ENCODE peak calls at places on chromosome 6, in six cellular contexts. One of them, this sample, is unnamed.
A peak's percentile ranks its signal among the peaks of the same experiment; 100 is the strongest.

GRCh38 chr6:31575335-31575901 is at the start of gene TNF:
- DNase-seq in A549: no peak
- DNase-seq in HepG2: no peak
- DNase-seq in GM12878: peak; percentile 91
- DNase-seq in K562: no peak
- DNase-seq in SK-N-SH: no peak
- DNase-seq in this sample: no peak

GRCh38 chr6:25138024-25138696 is 141.0 kb upstream of the CARMIL1 start:
- DNase-seq in A549: peak; percentile 57
- DNase-seq in HepG2: no peak
- DNase-seq in GM12878: peak; percentile 81
- DNase-seq in K562: no peak
- DNase-seq in SK-N-SH: peak; percentile 37
- DNase-seq in this sample: peak; percentile 62

GRCh38 chr6:121830759-121831158 is 395.3 kb downstream of the GJA1 start:
- DNase-seq in A549: no peak
- DNase-seq in HepG2: no peak
- DNase-seq in GM12878: no peak
- DNase-seq in K562: no peak
- DNase-seq in SK-N-SH: no peak
- DNase-seq in this sample: no peak

GRCh38 chr6:160221423-160221822 is 37.2 kb downstream of the SLC22A2 start:
- DNase-seq in A549: peak; percentile 46
- DNase-seq in HepG2: peak; percentile 13
- DNase-seq in GM12878: peak; percentile 12
- DNase-seq in K562: no peak
- DNase-seq in SK-N-SH: no peak
- DNase-seq in this sample: no peak

GRCh38 chr6:69693749-69694148 is 103.1 kb downstream of the LMBRD1 start:
- DNase-seq in A549: no peak
- DNase-seq in HepG2: no peak
- DNase-seq in GM12878: no peak
- DNase-seq in K562: no peak
- DNase-seq in SK-N-SH: no peak
- DNase-seq in this sample: peak; percentile 41

GRCh38 chr6:154537486-154537885 is 27.0 kb upstream of the CNKSR3 start:
- DNase-seq in A549: no peak
- DNase-seq in HepG2: no peak
- DNase-seq in GM12878: no peak
- DNase-seq in K562: no peak
- DNase-seq in SK-N-SH: no peak
- DNase-seq in this sample: no peak

GRCh38 chr6:75947935-75948334 is 124.5 kb downstream of the IMPG1 start:
- DNase-seq in A549: no peak
- DNase-seq in HepG2: no peak
- DNase-seq in GM12878: no peak
- DNase-seq in K562: no peak
- DNase-seq in SK-N-SH: no peak
- DNase-seq in this sample: no peak

GRCh38 chr6:137680678-137681346 is 186.2 kb upstream of the TNFAIP3 start:
- DNase-seq in A549: peak; percentile 84
- DNase-seq in HepG2: no peak
- DNase-seq in GM12878: no peak
- DNase-seq in K562: no peak
- DNase-seq in SK-N-SH: no peak
- DNase-seq in this sample: peak; percentile 33

GRCh38 chr6:96032646-96033045 is 16.9 kb downstream of the FUT9 start:
- DNase-seq in A549: no peak
- DNase-seq in HepG2: no peak
- DNase-seq in GM12878: no peak
- DNase-seq in K562: no peak
- DNase-seq in SK-N-SH: no peak
- DNase-seq in this sample: no peak

GRCh38 chr6:73929421-73929820 is 233.4 kb downstream of the CD109 start:
- DNase-seq in A549: peak; percentile 16
- DNase-seq in HepG2: no peak
- DNase-seq in GM12878: no peak
- DNase-seq in K562: no peak
- DNase-seq in SK-N-SH: no peak
- DNase-seq in this sample: peak; percentile 13

GRCh38 chr6:45009547-45009946 is 318.6 kb upstream of the RUNX2 start:
- DNase-seq in A549: no peak
- DNase-seq in HepG2: no peak
- DNase-seq in GM12878: no peak
- DNase-seq in K562: no peak
- DNase-seq in SK-N-SH: no peak
- DNase-seq in this sample: no peak

GRCh38 chr6:118419448-118420394 is 128.4 kb upstream of the PLN start:
- DNase-seq in A549: no peak
- DNase-seq in HepG2: no peak
- DNase-seq in GM12878: no peak
- DNase-seq in K562: peak; percentile 1
- DNase-seq in SK-N-SH: no peak
- DNase-seq in this sample: peak; percentile 29

GRCh38 chr6:134938896-134939295 is 11.0 kb downstream of the ALDH8A1 start:
- DNase-seq in A549: no peak
- DNase-seq in HepG2: no peak
- DNase-seq in GM12878: peak; percentile 13
- DNase-seq in K562: no peak
- DNase-seq in SK-N-SH: no peak
- DNase-seq in this sample: peak; percentile 72

GRCh38 chr6:112029045-112029822 is 24.7 kb upstream of the CCN6 start:
- DNase-seq in A549: peak; percentile 68
- DNase-seq in HepG2: peak; percentile 68
- DNase-seq in GM12878: no peak
- DNase-seq in K562: peak; percentile 63
- DNase-seq in SK-N-SH: peak; percentile 39
- DNase-seq in this sample: peak; percentile 74

GRCh38 chr6:26163733-26164505 is 76.7 kb downstream of the HFE start:
- DNase-seq in A549: no peak
- DNase-seq in HepG2: no peak
- DNase-seq in GM12878: no peak
- DNase-seq in K562: no peak
- DNase-seq in SK-N-SH: no peak
- DNase-seq in this sample: no peak

GRCh38 chr6:34237316-34237721 is 646 bp downstream of the HMGA1 start:
- DNase-seq in A549: no peak
- DNase-seq in HepG2: no peak
- DNase-seq in GM12878: no peak
- DNase-seq in K562: peak; percentile 85
- DNase-seq in SK-N-SH: peak; percentile 87
- DNase-seq in this sample: no peak

GRCh38 chr6:118893095-118893881 is 664 bp upstream of the ASF1A start:
- DNase-seq in A549: peak; percentile 16
- DNase-seq in HepG2: peak; percentile 49
- DNase-seq in GM12878: no peak
- DNase-seq in K562: peak; percentile 33
- DNase-seq in SK-N-SH: no peak
- DNase-seq in this sample: peak; percentile 67

GRCh38 chr6:36444470-36444869 is 1.7 kb downstream of the KCTD20 start:
- DNase-seq in A549: no peak
- DNase-seq in HepG2: no peak
- DNase-seq in GM12878: no peak
- DNase-seq in K562: no peak
- DNase-seq in SK-N-SH: no peak
- DNase-seq in this sample: peak; percentile 86

GRCh38 chr6:111764238-111765182 is 108.7 kb downstream of the FYN start:
- DNase-seq in A549: no peak
- DNase-seq in HepG2: no peak
- DNase-seq in GM12878: peak; percentile 94
- DNase-seq in K562: no peak
- DNase-seq in SK-N-SH: no peak
- DNase-seq in this sample: no peak

GRCh38 chr6:170177383-170178265 is 113.3 kb downstream of the DLL1 start:
- DNase-seq in A549: no peak
- DNase-seq in HepG2: no peak
- DNase-seq in GM12878: no peak
- DNase-seq in K562: no peak
- DNase-seq in SK-N-SH: peak; percentile 42
- DNase-seq in this sample: no peak

GRCh38 chr6:117605169-117605826 is 3.0 kb upstream of the GOPC start:
- DNase-seq in A549: peak; percentile 83
- DNase-seq in HepG2: peak; percentile 80
- DNase-seq in GM12878: peak; percentile 66
- DNase-seq in K562: peak; percentile 61
- DNase-seq in SK-N-SH: peak; percentile 67
- DNase-seq in this sample: peak; percentile 83

GRCh38 chr6:170417881-170418280 is 111.3 kb downstream of the FAM120B start:
- DNase-seq in A549: no peak
- DNase-seq in HepG2: no peak
- DNase-seq in GM12878: no peak
- DNase-seq in K562: no peak
- DNase-seq in SK-N-SH: no peak
- DNase-seq in this sample: no peak

GRCh38 chr6:83893024-83893423 is 33.5 kb downstream of the CYB5R4 start:
- DNase-seq in A549: no peak
- DNase-seq in HepG2: no peak
- DNase-seq in GM12878: no peak
- DNase-seq in K562: no peak
- DNase-seq in SK-N-SH: no peak
- DNase-seq in this sample: no peak

GRCh38 chr6:127031511-127031910 is 87.0 kb upstream of the RSPO3 start:
- DNase-seq in A549: no peak
- DNase-seq in HepG2: no peak
- DNase-seq in GM12878: no peak
- DNase-seq in K562: no peak
- DNase-seq in SK-N-SH: no peak
- DNase-seq in this sample: no peak

GRCh38 chr6:13404115-13404891 is 76.0 kb upstream of the TBC1D7 start:
- DNase-seq in A549: no peak
- DNase-seq in HepG2: no peak
- DNase-seq in GM12878: no peak
- DNase-seq in K562: no peak
- DNase-seq in SK-N-SH: no peak
- DNase-seq in this sample: peak; percentile 64

GRCh38 chr6:70694371-70694770 is 26.7 kb downstream of the SMAP1 start:
- DNase-seq in A549: no peak
- DNase-seq in HepG2: no peak
- DNase-seq in GM12878: no peak
- DNase-seq in K562: no peak
- DNase-seq in SK-N-SH: no peak
- DNase-seq in this sample: no peak

GRCh38 chr6:47180633-47181032 is 129.1 kb downstream of the TNFRSF21 start:
- DNase-seq in A549: peak; percentile 84
- DNase-seq in HepG2: peak; percentile 61
- DNase-seq in GM12878: no peak
- DNase-seq in K562: no peak
- DNase-seq in SK-N-SH: no peak
- DNase-seq in this sample: peak; percentile 44

GRCh38 chr6:39221746-39222641 is 7.3 kb downstream of the KCNK5 start:
- DNase-seq in A549: no peak
- DNase-seq in HepG2: no peak
- DNase-seq in GM12878: no peak
- DNase-seq in K562: peak; percentile 51
- DNase-seq in SK-N-SH: no peak
- DNase-seq in this sample: no peak

GRCh38 chr6:21999012-21999528 is 297.8 kb downstream of the PRL start:
- DNase-seq in A549: no peak
- DNase-seq in HepG2: no peak
- DNase-seq in GM12878: no peak
- DNase-seq in K562: no peak
- DNase-seq in SK-N-SH: peak; percentile 61
- DNase-seq in this sample: peak; percentile 76

DNA sequence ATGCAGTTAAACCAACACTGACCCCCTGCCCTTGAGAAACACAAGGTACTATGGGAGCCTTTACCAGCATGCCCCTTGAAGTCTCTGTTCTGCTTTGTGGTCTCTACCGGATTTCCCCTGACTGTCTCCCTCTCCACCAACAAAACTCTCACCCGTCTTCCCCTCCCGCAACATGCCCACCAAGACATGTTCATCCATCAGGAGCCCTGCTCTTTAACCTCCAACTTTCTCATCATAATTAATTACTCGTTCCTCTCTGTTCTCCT is 1.1 kb downstream of the ZNF165 start:
- DNase-seq in A549: no peak
- DNase-seq in HepG2: no peak
- DNase-seq in GM12878: peak; percentile 54
- DNase-seq in K562: no peak
- DNase-seq in SK-N-SH: no peak
- DNase-seq in this sample: no peak
- H3K27ac ChIP-seq in A549: peak overlapping the region; percentile 87
- H3K27ac ChIP-seq in HepG2: peak overlapping the region; percentile 78
- H3K27ac ChIP-seq in GM12878: peak overlapping the region; percentile 94
- H3K27ac ChIP-seq in K562: peak overlapping the region; percentile 94
- H3K27ac ChIP-seq in SK-N-SH: peak overlapping the region; percentile 85
- H3K27ac ChIP-seq in this sample: peak overlapping the region; percentile 83

DNA sequence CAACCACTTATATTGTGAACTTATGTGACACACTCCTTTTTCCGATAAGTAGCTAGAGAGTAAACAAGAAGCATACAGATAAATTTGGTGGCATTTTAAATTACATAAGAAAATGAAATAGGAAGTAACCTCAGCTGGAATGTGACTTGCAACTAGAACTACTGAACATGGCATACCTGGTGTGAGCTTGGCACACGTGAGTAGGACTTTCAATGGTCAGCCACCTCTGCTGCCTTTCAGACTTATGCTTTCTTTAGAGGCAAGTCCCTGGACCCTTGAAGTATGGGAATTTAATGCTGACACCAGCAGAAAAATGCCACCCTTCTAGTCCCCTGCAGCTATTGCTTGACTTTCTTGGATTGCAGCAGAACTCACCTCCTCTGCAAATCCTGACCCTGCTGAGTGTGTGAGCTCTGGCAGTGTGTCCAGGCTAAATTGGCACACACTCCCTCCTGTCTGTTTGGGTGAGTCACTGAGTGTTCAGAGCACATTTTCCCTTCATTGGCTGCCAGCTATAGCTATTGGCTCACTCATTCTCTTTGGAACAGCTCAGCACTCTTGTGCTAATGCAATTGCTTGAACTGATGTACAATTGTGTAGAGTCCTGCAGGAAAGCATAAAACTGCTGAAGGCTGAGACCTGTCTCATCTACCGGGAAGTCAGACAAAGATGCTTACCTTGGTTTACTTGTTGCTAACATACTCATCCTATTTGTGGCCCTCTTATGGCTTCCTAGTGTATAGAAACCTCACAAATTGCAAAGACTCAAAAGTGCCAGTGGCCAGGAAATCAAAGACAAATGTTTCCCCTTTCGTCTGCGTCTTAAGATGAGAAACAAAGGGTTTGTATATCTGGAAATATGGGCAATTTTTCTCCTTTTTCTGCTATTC is 350.8 kb downstream of the BCKDHB start:
- DNase-seq in A549: peak; percentile 40
- DNase-seq in HepG2: no peak
- DNase-seq in GM12878: no peak
- DNase-seq in K562: no peak
- DNase-seq in SK-N-SH: no peak
- DNase-seq in this sample: peak; percentile 98
- TF ChIP-seq SMC3 in A549: no peak
- TF ChIP-seq SMC3 in HepG2: no peak
- TF ChIP-seq SMC3 in GM12878: no peak
- TF ChIP-seq SMC3 in K562: no peak
- TF ChIP-seq SMC3 in SK-N-SH: no peak
- TF ChIP-seq SMC3 in this sample: no peak

GRCh38 chr6:3776881-3777507 is 25.5 kb upstream of the PXDC1 start:
- DNase-seq in A549: peak; percentile 21
- DNase-seq in HepG2: peak; percentile 57
- DNase-seq in GM12878: no peak
- DNase-seq in K562: no peak
- DNase-seq in SK-N-SH: peak; percentile 51
- DNase-seq in this sample: no peak
- H3K27ac ChIP-seq in A549: no peak overlapping the region
- H3K27ac ChIP-seq in HepG2: no peak overlapping the region
- H3K27ac ChIP-seq in GM12878: no peak overlapping the region
- H3K27ac ChIP-seq in K562: no peak overlapping the region
- H3K27ac ChIP-seq in SK-N-SH: no peak overlapping the region
- H3K27ac ChIP-seq in this sample: no peak overlapping the region

GRCh38 chr6:167720456-167721285 is 106.0 kb upstream of the AFDN start:
- DNase-seq in A549: no peak
- DNase-seq in HepG2: no peak
- DNase-seq in GM12878: no peak
- DNase-seq in K562: no peak
- DNase-seq in SK-N-SH: no peak
- DNase-seq in this sample: no peak
- TF ChIP-seq SMC3 in A549: no peak
- TF ChIP-seq SMC3 in HepG2: no peak
- TF ChIP-seq SMC3 in GM12878: no peak
- TF ChIP-seq SMC3 in K562: no peak
- TF ChIP-seq SMC3 in SK-N-SH: no peak
- TF ChIP-seq SMC3 in this sample: no peak

This sample was measured in IMR-90.